ENCODE peak calls at places on chromosomes 12 and 14, in four cellular contexts. S is aorta, A is GM12864, U is HCT116. W is an unnamed sample.

GRCh38 chr12:38556647-38557046 is 240.1 kb downstream of the ALG10B start:
- DNase-seq in S (no peak), A (no peak), U (no peak), W (no peak)

GRCh38 chr14:22594156-22594716 is 3.9 kb upstream of the ABHD4 start:
- DNase-seq in S (no peak), A (no peak), U (no peak), W (no peak)

GRCh38 chr14:71815110-71815509 is 117.1 kb upstream of the RGS6 start:
- DNase-seq in S (no peak), A (no peak), U (no peak), W (no peak)

GRCh38 chr12:121404734-121405133 is 4.8 kb downstream of the RNF34 start:
- DNase-seq in S (no peak), A (no peak), U (no peak), W (no peak)

GRCh38 chr14:25009891-25010290 is 40.1 kb downstream of the STXBP6 start:
- DNase-seq in S (no peak), A (no peak), U (no peak), W (no peak)

GRCh38 chr14:38098074-38098846 is 109.4 kb upstream of the SSTR1 start:
- DNase-seq in S (peak; percentile 34), A (no peak), U (no peak), W (peak; percentile 71)

GRCh38 chr14:51568366-51568765 is 83.3 kb upstream of the FRMD6 start:
- DNase-seq in S (no peak), A (no peak), U (no peak), W (no peak)

GRCh38 chr12:126397071-126397571 is 1331.9 kb downstream of the AACS start:
- DNase-seq in S (no peak), A (no peak), U (no peak), W (peak; percentile 46)

GRCh38 chr12:85835810-85836715 is at the start of gene RASSF9:
- DNase-seq in S (peak; percentile 73), A (no peak), U (no peak), W (peak; percentile 85)

GRCh38 chr12:105598032-105598431 is 267.5 kb downstream of the C12orf75 start:
- DNase-seq in S (no peak), A (no peak), U (no peak), W (no peak)

GRCh38 chr14:54864526-54864925 is 38.1 kb downstream of the GCH1 start:
- DNase-seq in S (no peak), A (no peak), U (no peak), W (no peak)

GRCh38 chr12:49233842-49234526 is 30.9 kb upstream of the TUBA1C start:
- DNase-seq in S (peak; percentile 86), A (peak; percentile 38), U (no peak), W (no peak)

GRCh38 chr14:74945852-74946658 is 9.3 kb downstream of the PGF start:
- DNase-seq in S (peak; percentile 85), A (no peak), U (peak; percentile 39), W (peak; percentile 67)

GRCh38 chr14:59890676-59891075 is 20.1 kb upstream of the RTN1 start:
- DNase-seq in S (no peak), A (no peak), U (no peak), W (no peak)

GRCh38 chr14:90839024-90839888 is 23.0 kb upstream of the TTC7B start:
- DNase-seq in S (peak; percentile 82), A (no peak), U (no peak), W (peak; percentile 79)

GRCh38 chr12:115794659-115795081 is 482.8 kb downstream of the MED13L start:
- DNase-seq in S (no peak), A (no peak), U (no peak), W (no peak)

GRCh38 chr12:112551681-112552080 is 132.9 kb downstream of the PTPN11 start:
- DNase-seq in S (no peak), A (no peak), U (no peak), W (no peak)

GRCh38 chr14:30196861-30197260 is 269.2 kb upstream of the PRKD1 start:
- DNase-seq in S (no peak), A (no peak), U (no peak), W (no peak)

GRCh38 chr12:16950041-16950677 is 344.2 kb upstream of the LMO3 start:
- DNase-seq in S (no peak), A (no peak), U (no peak), W (no peak)

GRCh38 chr14:60510254-60510975 is 1.5 kb downstream of the SIX6 start:
- DNase-seq in S (no peak), A (no peak), U (no peak), W (no peak)

GRCh38 chr12:15227004-15227679 is 5.9 kb upstream of the RERG start:
- DNase-seq in S (peak; percentile 71), A (no peak), U (peak; percentile 42), W (peak; percentile 78)

GRCh38 chr12:64583395-64584172 is 26.7 kb upstream of the RASSF3 start:
- DNase-seq in S (no peak), A (no peak), U (no peak), W (peak; percentile 36)

GRCh38 chr14:81991998-81992397 is 458.3 kb upstream of the SEL1L start:
- DNase-seq in S (no peak), A (no peak), U (no peak), W (peak; percentile 1)

GRCh38 chr14:93301821-93302447 is 30.9 kb downstream of the BTBD7 start:
- DNase-seq in S (no peak), A (no peak), U (peak; percentile 34), W (no peak)

DNA sequence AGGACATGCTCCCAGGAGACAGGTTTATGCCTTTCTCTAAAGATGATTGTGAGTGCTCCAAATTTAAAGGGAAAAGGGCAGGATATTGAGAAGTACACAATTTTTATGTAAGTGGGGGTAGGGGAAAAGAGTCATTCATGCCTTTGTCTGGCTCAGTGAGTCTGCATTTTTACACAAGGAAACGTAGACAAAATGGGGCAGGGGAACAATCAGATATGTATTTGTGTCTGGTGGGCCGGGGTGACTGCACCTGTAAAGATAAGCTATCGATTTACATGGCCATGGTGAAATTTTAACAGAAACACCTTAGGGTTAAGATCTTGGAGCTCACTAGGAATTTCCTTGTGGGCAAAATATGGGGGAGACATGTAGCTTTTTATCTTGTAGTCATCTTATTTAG is 123.6 kb downstream of the VRK1 start:
- DNase-seq in S (no peak), A (no peak), U (no peak), W (no peak)
- H3K4me3 ChIP-seq in S (no peak overlapping the region), A (no peak overlapping the region), U (no peak overlapping the region), W (no peak overlapping the region)

GRCh38 chr12:22797686-22798085 is 172.7 kb downstream of the ETNK1 start:
- DNase-seq in S (no peak), A (no peak), U (no peak), W (no peak)
- H3K4me3 ChIP-seq in S (no peak overlapping the region), A (no peak overlapping the region), U (no peak overlapping the region), W (no peak overlapping the region)

GRCh38 chr12:93352321-93352720 is 25.4 kb upstream of the NUDT4 start:
- DNase-seq in S (no peak), A (no peak), U (no peak), W (no peak)

GRCh38 chr12:93351726-93352125 is 26.0 kb upstream of the NUDT4 start:
- DNase-seq in S (no peak), A (no peak), U (no peak), W (no peak)

GRCh38 chr12:93344876-93345275 is 32.8 kb upstream of the NUDT4 start:
- DNase-seq in S (no peak), A (no peak), U (no peak), W (no peak)

GRCh38 chr12:93348568-93349435 is 28.9 kb upstream of the NUDT4 start:
- DNase-seq in S (peak; percentile 58), A (no peak), U (no peak), W (no peak)

DNA sequence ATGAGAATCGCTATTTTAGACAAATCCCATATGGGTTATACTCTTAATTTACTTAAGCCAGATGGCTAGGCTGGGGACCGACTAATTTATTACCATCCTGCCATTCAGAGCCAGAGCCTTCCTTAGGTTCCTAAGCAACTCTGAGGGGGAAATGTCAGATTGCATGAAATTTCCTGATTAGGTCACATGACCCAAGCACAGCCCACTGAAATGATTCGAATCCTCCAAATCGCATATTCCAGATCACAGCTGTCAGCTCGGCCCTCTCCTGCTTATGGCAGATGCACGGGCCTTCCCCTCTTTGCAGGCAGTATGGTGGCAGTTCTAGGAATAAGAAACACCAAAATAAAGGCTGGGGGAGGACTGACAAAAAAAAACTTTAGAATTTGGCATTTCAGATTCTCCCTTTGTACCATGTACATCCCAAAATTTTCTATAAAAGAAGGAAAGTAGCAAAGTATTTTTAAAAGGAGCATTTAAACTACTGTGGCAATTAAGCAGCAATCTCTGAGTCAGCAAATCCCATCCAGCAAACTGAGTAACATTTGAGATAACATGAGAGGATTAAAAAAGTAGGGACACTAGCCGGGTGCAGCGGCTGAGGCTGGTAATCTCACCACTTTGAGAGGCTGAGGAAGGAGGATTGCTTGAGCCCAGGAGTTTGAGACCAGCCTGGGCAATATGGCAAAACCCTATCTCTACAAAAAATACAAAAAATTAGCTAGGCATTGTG is 30.5 kb upstream of the NUDT4 start:
- DNase-seq in S (no peak), A (no peak), U (no peak), W (no peak)
- H3K4me3 ChIP-seq in S (no peak overlapping the region), A (no peak overlapping the region), U (no peak overlapping the region), W (no peak overlapping the region)

GRCh38 chr14:70188608-70189540 is at the start of gene SLC8A3:
- DNase-seq in S (no peak), A (no peak), U (no peak), W (peak; percentile 19)

GRCh38 chr14:70190156-70190555 is 1.4 kb upstream of the SLC8A3 start:
- DNase-seq in S (no peak), A (no peak), U (no peak), W (no peak)

GRCh38 chr14:70186826-70187483 is 1.8 kb downstream of the SLC8A3 start:
- DNase-seq in S (no peak), A (no peak), U (no peak), W (no peak)

GRCh38 chr14:70188292-70188607 is 501 bp downstream of the SLC8A3 start:
- DNase-seq in S (no peak), A (no peak), U (no peak), W (no peak)

DNA sequence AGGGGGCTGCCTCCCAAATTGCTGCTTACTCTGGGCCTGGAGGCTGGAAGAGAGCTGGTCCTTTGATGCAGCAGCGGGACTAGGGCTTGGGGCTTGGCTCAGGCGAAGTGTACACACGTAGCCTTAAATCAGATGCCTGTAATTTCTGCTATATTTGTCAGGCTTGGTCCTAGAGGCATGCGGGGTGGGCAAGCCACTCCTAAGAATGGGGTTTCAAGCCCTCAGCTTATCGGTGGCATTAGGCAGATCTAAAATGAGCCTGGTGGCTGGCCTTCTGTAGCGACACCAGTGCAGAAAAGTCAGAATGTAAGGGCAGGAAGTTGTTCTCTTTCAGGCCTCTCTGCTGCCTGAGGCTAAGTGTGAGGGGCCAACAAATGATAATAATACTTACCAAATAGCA is 927 bp upstream of the SLC8A3 start:
- DNase-seq in S (no peak), A (no peak), U (no peak), W (no peak)
- H3K4me3 ChIP-seq in S (no peak overlapping the region), A (peak overlapping the region; percentile 86), U (no peak overlapping the region), W (no peak overlapping the region)

GRCh38 chr14:44109041-44109440 is 398.0 kb downstream of the FSCB start:
- DNase-seq in S (no peak), A (no peak), U (no peak), W (no peak)
- H3K4me3 ChIP-seq in S (no peak overlapping the region), A (no peak overlapping the region), U (no peak overlapping the region), W (no peak overlapping the region)